ENCODE peak calls at places on chromosomes 13 and 19, in six cellular contexts. Q, U, O, C, Y and Z are unnamed samples.

GRCh38 chr19:18999016-18999758 is 34.1 kb downstream of the SUGP2 start:
- DNase-seq in C (no peak), U (peak; percentile 58), Y (no peak), O (no peak), Q (peak; percentile 14), Z (no peak)

GRCh38 chr13:56166864-56167263 is 973.9 kb upstream of the PRR20A start:
- DNase-seq in O (no peak), C (no peak), Y (no peak), Q (no peak), U (no peak), Z (no peak)

GRCh38 chr13:93715866-93716265 is 489.3 kb downstream of the GPC6 start:
- DNase-seq in Y (no peak), U (peak; percentile 59), O (no peak), Q (peak; percentile 27), C (no peak), Z (no peak)

GRCh38 chr19:37817180-37817911 is 38.0 kb upstream of the ZNF573 start:
- DNase-seq in C (no peak), U (peak; percentile 3), Y (no peak), Q (peak; percentile 27), O (peak; percentile 86), Z (peak; percentile 84)

GRCh38 chr13:37863708-37864107 is 5.9 kb downstream of the TRPC4 start:
- DNase-seq in O (no peak), C (no peak), Y (no peak), U (no peak), Q (no peak), Z (no peak)

GRCh38 chr19:53908106-53908932 is 759 bp upstream of the CACNG7 start:
- DNase-seq in U (peak; percentile 40), Y (peak; percentile 62), O (peak; percentile 89), Q (peak; percentile 35), C (no peak), Z (peak; percentile 70)

GRCh38 chr13:104532131-104532530 is 1465.9 kb upstream of the SLC10A2 start:
- DNase-seq in C (no peak), Y (no peak), U (no peak), Q (no peak), O (no peak), Z (no peak)

GRCh38 chr19:3073159-3073563 is 10.9 kb upstream of the TLE5 start:
- DNase-seq in C (no peak), Y (no peak), U (peak; percentile 68), O (peak; percentile 75), Q (peak; percentile 40), Z (no peak)

GRCh38 chr19:31419871-31420430 is 70.7 kb upstream of the TSHZ3 start:
- DNase-seq in U (no peak), O (no peak), Y (no peak), C (no peak), Q (no peak), Z (no peak)

GRCh38 chr19:3234800-3235199 is 10.3 kb downstream of the CELF5 start:
- DNase-seq in O (peak; percentile 52), C (no peak), U (no peak), Q (no peak), Y (peak; percentile 36), Z (peak; percentile 36)

GRCh38 chr13:71517004-71517403 is 350.0 kb downstream of the DACH1 start:
- DNase-seq in O (no peak), Q (peak; percentile 32), Y (no peak), C (no peak), U (no peak), Z (no peak)

GRCh38 chr19:49923055-49924003 is 5.7 kb upstream of the ATF5 start:
- DNase-seq in Q (no peak), C (no peak), O (no peak), U (no peak), Y (no peak), Z (no peak)

GRCh38 chr19:47013041-47013517 is 6.6 kb upstream of the NPAS1 start:
- DNase-seq in U (peak; percentile 51), Y (peak; percentile 91), Q (peak; percentile 71), C (no peak), O (peak; percentile 92), Z (peak; percentile 88)

GRCh38 chr13:45691667-45692066 is 10.5 kb upstream of the CBY2 start:
- DNase-seq in Q (no peak), O (no peak), Y (no peak), U (no peak), C (no peak), Z (no peak)

GRCh38 chr13:30418075-30418715 is 4.1 kb upstream of the UBE2L5 start:
- DNase-seq in U (no peak), Y (no peak), C (no peak), O (no peak), Q (peak; percentile 33), Z (no peak)

GRCh38 chr13:93309886-93310520 is 83.4 kb downstream of the GPC6 start:
- DNase-seq in Q (peak; percentile 89), Y (no peak), C (no peak), O (no peak), U (peak; percentile 51), Z (no peak)

GRCh38 chr19:39380521-39381502 is 10.1 kb downstream of the PAF1 start:
- DNase-seq in Y (no peak), C (no peak), Q (no peak), U (no peak), O (no peak), Z (no peak)

GRCh38 chr19:13819242-13819641 is 24.0 kb downstream of the ZSWIM4 start:
- DNase-seq in Y (no peak), O (no peak), U (no peak), Q (no peak), C (no peak), Z (no peak)

GRCh38 chr13:42970824-42971669 is 21.0 kb downstream of the EPSTI1 start:
- DNase-seq in C (no peak), O (peak; percentile 70), Q (peak; percentile 72), U (peak; percentile 43), Y (peak; percentile 51), Z (peak; percentile 32)

GRCh38 chr13:27516103-27516502 is 65.7 kb upstream of the MTIF3 start:
- DNase-seq in U (no peak), Q (no peak), O (no peak), Y (no peak), C (no peak), Z (no peak)

GRCh38 chr19:55641376-55642152 is 762 bp downstream of the ZNF580 start:
- DNase-seq in O (peak; percentile 45), U (peak; percentile 18), Y (no peak), C (no peak), Q (peak; percentile 26), Z (no peak)

GRCh38 chr19:54364775-54365257 is at the start of gene LAIR1:
- DNase-seq in U (no peak), Q (no peak), O (no peak), C (no peak), Y (peak; percentile 22), Z (no peak)

GRCh38 chr19:17847538-17848366 is at the start of gene JAK3:
- DNase-seq in C (no peak), U (peak; percentile 46), O (peak; percentile 93), Y (peak; percentile 89), Q (peak; percentile 44), Z (peak; percentile 86)

GRCh38 chr13:89755729-89756492 is 1591.6 kb upstream of the MIR17HG start:
- DNase-seq in O (no peak), Q (no peak), U (no peak), C (no peak), Y (no peak), Z (no peak)

GRCh38 chr13:105074756-105075155 is 1460.7 kb downstream of the EFNB2 start:
- DNase-seq in Q (no peak), U (no peak), C (no peak), Y (no peak), O (no peak), Z (no peak)

GRCh38 chr13:41313659-41314197 is 2.7 kb downstream of the NAA16 start:
- DNase-seq in Y (no peak), U (no peak), O (no peak), Q (no peak), C (no peak), Z (no peak)

DNA sequence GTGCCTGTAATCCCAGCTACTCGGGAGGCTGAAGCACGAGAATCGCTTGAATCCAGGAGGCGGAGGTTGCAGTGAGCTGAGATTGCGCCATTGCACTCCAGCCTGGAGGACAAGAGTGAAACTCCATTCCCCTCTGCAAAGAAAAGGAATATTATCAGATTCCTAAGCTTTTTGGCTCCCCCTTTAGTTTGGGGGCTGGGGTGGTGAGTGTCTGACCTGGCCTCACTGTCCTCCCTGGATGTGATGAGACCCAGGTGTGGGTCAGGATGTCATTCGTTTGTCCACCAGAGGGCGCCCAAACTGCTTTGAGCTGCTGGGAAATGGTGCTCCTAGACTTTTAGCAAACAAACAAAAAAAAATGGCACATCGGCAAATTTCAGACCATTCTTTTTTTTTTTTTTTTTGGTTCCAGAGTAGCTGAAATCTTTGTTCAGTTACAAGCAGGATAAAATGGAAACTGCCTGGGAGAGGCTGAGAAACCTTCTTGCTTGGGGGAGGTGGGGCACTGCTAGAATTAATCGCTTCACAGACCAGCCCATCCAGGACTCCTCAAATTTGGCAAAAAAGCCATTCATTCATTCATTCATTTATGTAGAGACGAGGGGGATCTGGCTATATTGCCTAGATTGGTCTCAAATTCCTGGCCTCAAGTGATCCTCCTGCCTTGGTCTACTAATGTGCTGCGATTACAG is 29.4 kb downstream of the SPC24 start:
- DNase-seq in Y (peak; percentile 78), C (no peak), U (peak; percentile 64), Q (peak; percentile 68), O (peak; percentile 82), Z (peak; percentile 82)
- TF ChIP-seq CTCF in Y (peak; percentile 68), C (peak; percentile 78), U (peak; percentile 69), Q (peak; percentile 78), O (peak; percentile 90), Z (peak; percentile 72)

DNA sequence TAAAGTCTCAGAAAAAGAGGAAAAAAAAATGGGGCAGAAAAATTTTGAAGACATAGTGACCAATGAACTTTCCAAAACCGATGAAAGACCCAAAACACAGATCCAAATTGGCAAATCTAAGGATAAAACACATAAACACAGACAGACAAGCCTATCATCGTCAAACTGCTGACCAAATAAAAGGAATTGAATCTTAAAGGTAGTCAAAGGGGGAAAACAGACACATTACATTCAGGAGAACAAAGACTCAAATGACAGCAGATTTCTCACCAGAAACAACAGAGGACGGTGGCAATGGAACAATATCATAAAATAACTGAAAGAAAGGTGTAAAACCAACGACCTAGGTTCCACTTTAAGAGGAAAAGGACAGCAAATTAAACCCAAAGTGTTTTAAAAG is 10.2 kb downstream of the RBM26 start:
- DNase-seq in C (no peak), Q (no peak), U (no peak), O (no peak), Y (no peak), Z (no peak)
- TF ChIP-seq CTCF in C (no peak), Q (no peak), U (no peak), O (no peak), Y (no peak), Z (no peak)

GRCh38 chr13:25406377-25406776 is 34.6 kb downstream of the ATP8A2 start:
- DNase-seq in Q (peak; percentile 4), U (no peak), O (no peak), C (no peak), Y (peak; percentile 12), Z (no peak)
- TF ChIP-seq CTCF in Q (no peak), U (no peak), O (no peak), C (no peak), Y (no peak), Z (no peak)

DNA sequence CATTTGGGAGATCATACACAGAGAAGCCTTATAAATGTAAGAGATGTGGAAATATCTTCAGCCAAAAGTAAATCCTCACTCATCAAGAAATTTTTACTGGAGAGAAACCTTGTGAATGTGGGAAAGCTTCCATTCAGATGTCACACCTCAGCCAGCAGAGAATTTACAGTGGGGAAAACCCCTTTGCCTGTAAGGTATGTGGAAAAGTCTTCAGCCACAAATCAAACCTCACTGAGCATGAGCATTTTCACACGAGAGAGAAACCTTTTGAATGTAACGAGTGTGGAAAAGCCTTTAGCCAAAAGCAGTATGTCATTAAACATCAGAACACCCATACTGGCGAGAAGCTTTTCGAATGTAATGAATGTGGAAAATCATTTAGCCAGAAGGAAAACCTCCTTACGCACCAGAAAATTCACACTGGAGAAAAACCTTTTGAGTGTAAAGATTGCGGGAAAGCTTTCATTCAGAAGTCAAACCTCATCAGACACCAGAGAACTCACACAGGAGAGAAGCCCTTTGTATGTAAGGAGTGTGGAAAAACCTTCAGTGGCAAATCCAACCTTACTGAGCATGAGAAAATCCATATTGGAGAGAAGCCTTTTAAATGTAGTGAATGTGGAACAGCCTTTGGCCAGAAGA is 21.5 kb downstream of the ZNF146 start:
- DNase-seq in Y (no peak), U (no peak), O (no peak), Q (no peak), C (no peak), Z (no peak)
- TF ChIP-seq CTCF in Y (no peak), U (no peak), O (no peak), Q (no peak), C (no peak), Z (no peak)